ENCODE peak calls at places on chromosomes 2 and 18, in ten cellular contexts. B is WERI-Rb-1; U is stimulated activated naive CD8-positive, alpha-beta T cell treated with anti-CD3 and anti-CD28 coated beads, Interleukin-15, amount 100 ng/mL, for 72 hours; W is left colon; S is breast epithelium; R is activated effector memory CD4-positive, alpha-beta T cell treated with Interleukin-2 at 50 U/mL for 16 hours; G is aorta; F is T1000; N is stimulated activated CD4-positive, alpha-beta T cell treated with anti-CD3 and anti-CD28 coated beads, Interleukin-1b, Interleukin-23, amount 100 ng/mL, for 48 hours; P is cardiac septum. D is an unnamed sample.

GRCh38 chr18:44518091-44518490 is 162.6 kb upstream of the SETBP1 start:
- DNase-seq in B (no peak), U (no peak), W (no peak), S (no peak), R (no peak), G (no peak), F (peak; percentile 9), N (no peak), P (no peak), D (no peak)

GRCh38 chr2:239763433-239764097 is 261.6 kb downstream of the NDUFA10 start:
- DNase-seq in B (no peak), U (no peak), W (peak; percentile 7), S (no peak), R (no peak), G (peak; percentile 49), F (no peak), N (no peak), P (peak; percentile 50), D (no peak)

GRCh38 chr2:191318037-191318728 is 73.0 kb downstream of the MYO1B start:
- DNase-seq in B (no peak), U (no peak), W (no peak), S (no peak), R (no peak), G (no peak), F (no peak), N (no peak), P (no peak), D (no peak)

GRCh38 chr18:50207722-50208121 is 12.8 kb upstream of the MYO5B start:
- DNase-seq in B (no peak), U (no peak), W (no peak), S (no peak), R (no peak), G (no peak), F (no peak), N (no peak), P (no peak), D (no peak)

GRCh38 chr18:67385455-67385854 is 131.1 kb downstream of the DSEL start:
- DNase-seq in B (no peak), U (no peak), W (no peak), S (no peak), R (no peak), G (no peak), F (peak; percentile 4), N (no peak), P (no peak), D (no peak)

GRCh38 chr18:48942554-48943261 is 8.1 kb downstream of the SMAD7 start:
- DNase-seq in B (no peak), U (no peak), W (no peak), S (no peak), R (no peak), G (no peak), F (peak; percentile 67), N (no peak), P (no peak), D (no peak)

GRCh38 chr2:63052411-63053234 is 2.0 kb downstream of the OTX1 start:
- DNase-seq in B (no peak), U (peak; percentile 14), W (no peak), S (no peak), R (no peak), G (no peak), F (no peak), N (no peak), P (no peak), D (no peak)

GRCh38 chr2:38262514-38262871 is 114.6 kb downstream of the ATL2 start:
- DNase-seq in B (peak; percentile 64), U (no peak), W (no peak), S (no peak), R (no peak), G (no peak), F (no peak), N (no peak), P (no peak), D (no peak)

GRCh38 chr2:191927991-191928390 is 81.1 kb upstream of the CAVIN2 start:
- DNase-seq in B (no peak), U (no peak), W (no peak), S (no peak), R (no peak), G (no peak), F (no peak), N (no peak), P (no peak), D (no peak)

GRCh38 chr2:162422894-162423293 is 79.0 kb downstream of the GCA start:
- DNase-seq in B (no peak), U (no peak), W (no peak), S (no peak), R (no peak), G (no peak), F (no peak), N (no peak), P (no peak), D (no peak)

GRCh38 chr2:129462349-129462748 is 517.1 kb upstream of the RAB6C start:
- DNase-seq in B (no peak), U (no peak), W (no peak), S (no peak), R (no peak), G (no peak), F (no peak), N (no peak), P (no peak), D (no peak)

GRCh38 chr18:10419420-10420103 is 34.9 kb upstream of the APCDD1 start:
- DNase-seq in B (no peak), U (no peak), W (no peak), S (no peak), R (no peak), G (no peak), F (no peak), N (no peak), P (no peak), D (no peak)

GRCh38 chr18:2654828-2655152 is 736 bp upstream of the SMCHD1 start:
- DNase-seq in B (no peak), U (no peak), W (no peak), S (no peak), R (no peak), G (no peak), F (no peak), N (no peak), P (no peak), D (no peak)

GRCh38 chr18:37364237-37364636 is 201.4 kb downstream of the CELF4 start:
- DNase-seq in B (no peak), U (no peak), W (no peak), S (peak; percentile 88), R (no peak), G (no peak), F (no peak), N (no peak), P (no peak), D (no peak)

GRCh38 chr18:79964330-79965118 is at the start of gene HSBP1L1:
- DNase-seq in B (peak; percentile 87), U (peak; percentile 70), W (peak; percentile 75), S (peak; percentile 70), R (peak; percentile 51), G (peak; percentile 87), F (peak; percentile 13), N (peak; percentile 70), P (peak; percentile 74), D (peak; percentile 62)

GRCh38 chr2:163191372-163191771 is 352.8 kb upstream of the KCNH7 start:
- DNase-seq in B (peak; percentile 29), U (no peak), W (no peak), S (no peak), R (no peak), G (no peak), F (no peak), N (no peak), P (no peak), D (no peak)

GRCh38 chr2:128440666-128441340 is 122.1 kb upstream of the HS6ST1 start:
- DNase-seq in B (no peak), U (no peak), W (peak; percentile 16), S (peak; percentile 15), R (no peak), G (peak; percentile 77), F (no peak), N (no peak), P (peak; percentile 77), D (no peak)

GRCh38 chr2:60528366-60528765 is 25.1 kb downstream of the BCL11A start:
- DNase-seq in B (no peak), U (no peak), W (no peak), S (no peak), R (no peak), G (no peak), F (no peak), N (no peak), P (no peak), D (no peak)

GRCh38 chr18:40222736-40223135 is 1732.3 kb upstream of the PIK3C3 start:
- DNase-seq in B (no peak), U (no peak), W (no peak), S (no peak), R (no peak), G (no peak), F (no peak), N (no peak), P (no peak), D (no peak)

GRCh38 chr2:211055438-211055837 is 499.0 kb downstream of the CPS1 start:
- DNase-seq in B (peak; percentile 29), U (no peak), W (no peak), S (no peak), R (no peak), G (no peak), F (no peak), N (no peak), P (no peak), D (no peak)

GRCh38 chr2:62293490-62294212 is 97.7 kb downstream of the B3GNT2 start:
- DNase-seq in B (no peak), U (no peak), W (peak; percentile 91), S (peak; percentile 86), R (no peak), G (no peak), F (no peak), N (no peak), P (no peak), D (no peak)

GRCh38 chr2:76197842-76198448 is 487.2 kb upstream of the GCFC2 start:
- DNase-seq in B (peak; percentile 80), U (peak; percentile 21), W (no peak), S (peak; percentile 22), R (no peak), G (no peak), F (no peak), N (peak; percentile 22), P (no peak), D (no peak)

GRCh38 chr2:218954541-218955300 is 4.7 kb upstream of the CDK5R2 start:
- DNase-seq in B (peak; percentile 59), U (no peak), W (no peak), S (no peak), R (no peak), G (peak; percentile 48), F (no peak), N (no peak), P (peak; percentile 22), D (no peak)

GRCh38 chr2:133821107-133821760 is 253.0 kb upstream of the NCKAP5 start:
- DNase-seq in B (no peak), U (no peak), W (no peak), S (no peak), R (no peak), G (no peak), F (no peak), N (no peak), P (no peak), D (no peak)

GRCh38 chr2:120976501-120977307 is 241.0 kb downstream of the GLI2 start:
- DNase-seq in B (no peak), U (no peak), W (no peak), S (no peak), R (no peak), G (peak; percentile 38), F (no peak), N (no peak), P (no peak), D (no peak)

GRCh38 chr18:59266459-59266858 is 6.8 kb downstream of the RAX start:
- DNase-seq in B (no peak), U (no peak), W (no peak), S (no peak), R (no peak), G (no peak), F (no peak), N (no peak), P (no peak), D (no peak)

GRCh38 chr2:45291283-45291682 is 282.0 kb upstream of the SIX2 start:
- DNase-seq in B (no peak), U (no peak), W (no peak), S (no peak), R (no peak), G (no peak), F (no peak), N (no peak), P (no peak), D (no peak)

GRCh38 chr2:38128653-38129052 is 52.7 kb upstream of the CYP1B1 start:
- DNase-seq in B (no peak), U (no peak), W (no peak), S (no peak), R (no peak), G (no peak), F (no peak), N (no peak), P (no peak), D (no peak)

D was measured in naive thymus-derived CD8-positive, alpha-beta T cell.